ENCODE peak calls at places on chromosome 19, in four cellular contexts. Z is GM12878, V is WTC11, F is K562. C is an unnamed sample.

GRCh38 chr19:21269813-21270212 is 59.4 kb downstream of the ZNF708 start:
- DNase-seq in Z (no peak), V (no peak), F (no peak), C (no peak)

GRCh38 chr19:1421218-1421957 is 14.0 kb downstream of the DAZAP1 start:
- DNase-seq in Z (no peak), V (no peak), F (no peak), C (no peak)

GRCh38 chr19:31553112-31553843 is 204.0 kb upstream of the TSHZ3 start:
- DNase-seq in Z (no peak), V (no peak), F (peak; percentile 1), C (no peak)

GRCh38 chr19:31372245-31372781 is 23.1 kb upstream of the TSHZ3 start:
- DNase-seq in Z (no peak), V (no peak), F (no peak), C (no peak)

GRCh38 chr19:33444993-33445751 is 71.7 kb downstream of the CEBPG start:
- DNase-seq in Z (no peak), V (no peak), F (no peak), C (no peak)

GRCh38 chr19:38853214-38853613 is 3.4 kb upstream of the HNRNPL start:
- DNase-seq in Z (no peak), V (no peak), F (no peak), C (no peak)

GRCh38 chr19:4592445-4592844 is 33.0 kb upstream of the SEMA6B start:
- DNase-seq in Z (no peak), V (no peak), F (no peak), C (no peak)

GRCh38 chr19:43495082-43495481 is 9.5 kb downstream of the PHLDB3 start:
- DNase-seq in Z (no peak), V (no peak), F (no peak), C (no peak)

GRCh38 chr19:4014541-4015491 is 7.3 kb downstream of the PIAS4 start:
- DNase-seq in Z (no peak), V (peak; percentile 77), F (peak; percentile 46), C (no peak)

GRCh38 chr19:29610574-29611271 is 4.6 kb downstream of the POP4 start:
- DNase-seq in Z (peak; percentile 75), V (peak; percentile 89), F (peak; percentile 88), C (peak; percentile 64)

GRCh38 chr19:4522291-4523002 is 4.2 kb upstream of the PLIN4 start:
- DNase-seq in Z (no peak), V (no peak), F (no peak), C (no peak)

GRCh38 chr19:44891016-44891882 is at the start of gene TOMM40:
- DNase-seq in Z (no peak), V (peak; percentile 65), F (no peak), C (peak; percentile 99)

GRCh38 chr19:7690779-7691258 is 10.2 kb downstream of the TRAPPC5 start:
- DNase-seq in Z (peak; percentile 68), V (no peak), F (no peak), C (no peak)

GRCh38 chr19:27392027-27392632 is 1820.8 kb downstream of the UQCRFS1 start:
- DNase-seq in Z (no peak), V (no peak), F (no peak), C (no peak)

GRCh38 chr19:38669532-38669931 is 22.1 kb downstream of the ACTN4 start:
- DNase-seq in Z (no peak), V (no peak), F (no peak), C (no peak)

GRCh38 chr19:5628919-5629481 is 6.1 kb downstream of the SAFB start:
- DNase-seq in Z (no peak), V (no peak), F (no peak), C (no peak)

GRCh38 chr19:4473708-4474503 is 1.8 kb downstream of the HDGFL2 start:
- DNase-seq in Z (no peak), V (no peak), F (no peak), C (no peak)

GRCh38 chr19:55676384-55676783 is 1.4 kb downstream of the EPN1 start:
- DNase-seq in Z (no peak), V (no peak), F (peak; percentile 35), C (no peak)

GRCh38 chr19:53511933-53512374 is 26.0 kb upstream of the ZNF331 start:
- DNase-seq in Z (no peak), V (peak; percentile 91), F (peak; percentile 60), C (peak; percentile 71)

GRCh38 chr19:36058481-36059179 is 3.9 kb downstream of the WDR62 start:
- DNase-seq in Z (no peak), V (no peak), F (no peak), C (peak; percentile 92)

GRCh38 chr19:47321582-47321981 is 10.4 kb upstream of the C5AR2 start:
- DNase-seq in Z (no peak), V (no peak), F (no peak), C (no peak)

GRCh38 chr19:8085606-8086464 is 33.3 kb downstream of the CCL25 start:
- DNase-seq in Z (no peak), V (no peak), F (peak; percentile 93), C (peak; percentile 84)

GRCh38 chr19:7870571-7871279 is 3.5 kb downstream of the PRR36 start:
- DNase-seq in Z (no peak), V (peak; percentile 95), F (peak; percentile 98), C (peak; percentile 93)

GRCh38 chr19:21902596-21902995 is 66.6 kb upstream of the ZNF43 start:
- DNase-seq in Z (no peak), V (no peak), F (no peak), C (no peak)

GRCh38 chr19:7766535-7766934 is 3.5 kb downstream of the CLEC4M start:
- DNase-seq in Z (no peak), V (no peak), F (no peak), C (no peak)

GRCh38 chr19:40139533-40140287 is 49.0 kb upstream of the ZNF780A start:
- DNase-seq in Z (no peak), V (no peak), F (peak; percentile 56), C (peak; percentile 35)

GRCh38 chr19:55494172-55494761 is 6.0 kb downstream of the SSC5D start:
- DNase-seq in Z (no peak), V (no peak), F (peak; percentile 61), C (no peak)

GRCh38 chr19:46950526-46951235 is 69.0 kb upstream of the NPAS1 start:
- DNase-seq in Z (no peak), V (no peak), F (no peak), C (no peak)

GRCh38 chr19:48351341-48351752 is 12.4 kb downstream of the TMEM143 start:
- DNase-seq in Z (no peak), V (peak; percentile 90), F (peak; percentile 88), C (peak; percentile 63)

GRCh38 chr19:11418518-11419506 is at the start of gene RGL3:
- DNase-seq in Z (no peak), V (peak; percentile 93), F (no peak), C (no peak)

GRCh38 chr19:41748012-41748411 is 7.3 kb upstream of the CEACAM6 start:
- DNase-seq in Z (no peak), V (no peak), F (no peak), C (no peak)

GRCh38 chr19:41744850-41745249 is 10.5 kb upstream of the CEACAM6 start:
- DNase-seq in Z (no peak), V (no peak), F (no peak), C (no peak)

GRCh38 chr19:41741244-41741554 is 14.1 kb upstream of the CEACAM6 start:
- DNase-seq in Z (no peak), V (no peak), F (no peak), C (no peak)

GRCh38 chr19:41745761-41746160 is 9.6 kb upstream of the CEACAM6 start:
- DNase-seq in Z (no peak), V (no peak), F (no peak), C (no peak)

GRCh38 chr19:41746593-41747227 is 8.6 kb upstream of the CEACAM6 start:
- DNase-seq in Z (no peak), V (peak; percentile 67), F (peak; percentile 59), C (peak; percentile 29)
- TF ChIP-seq CREM in Z (no peak), V (no peak), F (no peak), C (no peak)

GRCh38 chr19:51695088-51695487 is 2.0 kb downstream of the SPACA6 start:
- DNase-seq in Z (no peak), V (no peak), F (no peak), C (no peak)

GRCh38 chr19:51695702-51696315 is 2.7 kb downstream of the SPACA6 start:
- DNase-seq in Z (no peak), V (no peak), F (no peak), C (no peak)

GRCh38 chr19:51698296-51698695 is 5.2 kb downstream of the SPACA6 start:
- DNase-seq in Z (no peak), V (no peak), F (no peak), C (no peak)

GRCh38 chr19:51697169-51697776 is 4.1 kb downstream of the SPACA6 start:
- DNase-seq in Z (no peak), V (no peak), F (no peak), C (no peak)

DNA sequence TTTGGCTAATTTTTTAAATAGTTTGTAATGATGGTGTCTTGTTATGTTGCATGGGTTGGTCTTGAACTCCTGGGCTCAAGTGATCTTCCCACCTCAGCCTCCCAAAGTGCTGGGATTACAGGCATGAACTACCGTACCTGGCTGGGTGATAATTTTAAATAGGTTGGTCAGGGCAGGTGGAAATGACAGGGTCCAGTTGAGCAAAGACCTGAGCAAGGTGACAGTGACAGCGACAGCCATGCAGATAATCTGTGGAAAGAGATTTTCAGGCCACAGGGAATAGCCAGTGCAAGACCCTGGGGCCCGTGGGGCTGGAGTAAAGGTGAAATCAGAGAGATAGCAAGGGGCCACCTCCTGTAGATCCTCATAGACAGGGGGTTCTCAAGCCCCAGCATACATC is 3.5 kb downstream of the SPACA6 start:
- DNase-seq in Z (no peak), V (no peak), F (no peak), C (no peak)
- TF ChIP-seq CREM in Z (no peak), V (no peak), F (no peak), C (no peak)

GRCh38 chr19:12997967-12998940 is 3.0 kb downstream of the NFIX start:
- DNase-seq in Z (no peak), V (no peak), F (no peak), C (no peak)

GRCh38 chr19:12995596-12996541 is 594 bp downstream of the NFIX start:
- DNase-seq in Z (no peak), V (no peak), F (peak; percentile 41), C (no peak)

GRCh38 chr19:12994701-12995595 is at the start of gene NFIX:
- DNase-seq in Z (no peak), V (no peak), F (peak; percentile 75), C (peak; percentile 24)

GRCh38 chr19:12997225-12997966 is 2.1 kb downstream of the NFIX start:
- DNase-seq in Z (no peak), V (no peak), F (no peak), C (no peak)

GRCh38 chr19:12996542-12997094 is 1.3 kb downstream of the NFIX start:
- DNase-seq in Z (no peak), V (peak; percentile 68), F (peak; percentile 70), C (peak; percentile 38)
- TF ChIP-seq CREM in Z (no peak), V (no peak), F (peak; percentile 55), C (no peak)

DNA sequence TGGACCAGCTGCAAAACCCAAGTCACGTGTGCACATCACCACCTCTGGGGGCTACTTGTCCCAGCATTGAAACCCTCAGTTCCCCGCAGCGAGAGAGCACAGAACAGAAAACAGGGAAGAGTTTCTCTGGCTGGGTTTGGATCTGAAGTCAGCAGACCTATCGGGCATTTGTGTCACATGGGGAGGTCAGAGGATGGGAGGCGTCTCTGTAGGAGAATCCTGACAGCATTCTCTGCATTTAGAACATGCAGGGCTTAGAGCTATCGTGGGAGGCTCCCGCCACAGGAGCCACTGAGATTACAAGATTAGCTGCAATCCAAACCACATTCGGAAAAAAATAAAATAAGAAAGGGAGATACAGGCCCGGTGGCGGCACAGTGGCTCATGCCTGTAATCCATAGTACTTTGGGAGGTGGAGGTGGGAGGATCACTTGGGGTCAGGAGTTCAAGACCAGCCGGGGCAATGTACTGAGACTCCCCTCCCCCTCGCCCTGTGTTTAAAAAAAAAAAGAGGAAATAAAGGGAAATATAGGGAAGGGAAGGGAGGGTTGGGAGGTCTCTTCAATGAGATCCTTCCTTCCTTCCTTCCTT is 2.9 kb upstream of the TLE6 start:
- DNase-seq in Z (no peak), V (no peak), F (peak; percentile 82), C (no peak)
- TF ChIP-seq CREM in Z (no peak), V (no peak), F (no peak), C (no peak)